ENCODE peak calls at places on chromosome 17, in five cellular contexts. T is endodermal cell, Z is fibroblast of mammary gland, O is heart right ventricle, P is neural progenitor cell. I is an unnamed sample.
A peak's percentile ranks its signal among the peaks of the same experiment; 100 is the strongest.

GRCh38 chr17:58005031-58005727 is 1.9 kb downstream of the SRSF1 start:
- DNase-seq in T (no peak), Z (no peak), O (no peak), P (no peak), I (no peak)

GRCh38 chr17:40122944-40123810 is 1.4 kb downstream of the MSL1 start:
- DNase-seq in T (peak; percentile 92), Z (no peak), O (peak; percentile 65), P (peak; percentile 89), I (no peak)

GRCh38 chr17:41987642-41988041 is 21.0 kb downstream of the CNP start:
- DNase-seq in T (no peak), Z (no peak), O (no peak), P (no peak), I (no peak)

GRCh38 chr17:74212262-74212912 is 984 bp upstream of the TTYH2 start:
- DNase-seq in T (peak; percentile 88), Z (peak; percentile 38), O (no peak), P (peak; percentile 34), I (no peak)

GRCh38 chr17:57445051-57445450 is 188.7 kb downstream of the MSI2 start:
- DNase-seq in T (no peak), Z (no peak), O (no peak), P (no peak), I (no peak)

GRCh38 chr17:80899402-80900268 is 92.0 kb upstream of the CHMP6 start:
- DNase-seq in T (peak; percentile 96), Z (peak; percentile 34), O (no peak), P (peak; percentile 51), I (no peak)

GRCh38 chr17:61875804-61876203 is 12.5 kb upstream of the BRIP1 start:
- DNase-seq in T (no peak), Z (no peak), O (no peak), P (no peak), I (no peak)

GRCh38 chr17:81387235-81388060 is 7.8 kb upstream of the BAHCC1 start:
- DNase-seq in T (peak; percentile 84), Z (peak; percentile 65), O (peak; percentile 84), P (peak; percentile 86), I (no peak)

GRCh38 chr17:70202840-70203239 is 33.5 kb downstream of the KCNJ2 start:
- DNase-seq in T (no peak), Z (no peak), O (no peak), P (no peak), I (no peak)

GRCh38 chr17:74354123-74354522 is 7.5 kb downstream of the BTBD17 start:
- DNase-seq in T (peak; percentile 98), Z (peak; percentile 11), O (no peak), P (peak; percentile 92), I (no peak)

GRCh38 chr17:19284005-19284959 is 47.1 kb downstream of the EPN2 start:
- DNase-seq in T (no peak), Z (no peak), O (no peak), P (no peak), I (no peak)

GRCh38 chr17:81486174-81486810 is 26.3 kb downstream of the ACTG1 start:
- DNase-seq in T (no peak), Z (no peak), O (no peak), P (no peak), I (no peak)

DNA sequence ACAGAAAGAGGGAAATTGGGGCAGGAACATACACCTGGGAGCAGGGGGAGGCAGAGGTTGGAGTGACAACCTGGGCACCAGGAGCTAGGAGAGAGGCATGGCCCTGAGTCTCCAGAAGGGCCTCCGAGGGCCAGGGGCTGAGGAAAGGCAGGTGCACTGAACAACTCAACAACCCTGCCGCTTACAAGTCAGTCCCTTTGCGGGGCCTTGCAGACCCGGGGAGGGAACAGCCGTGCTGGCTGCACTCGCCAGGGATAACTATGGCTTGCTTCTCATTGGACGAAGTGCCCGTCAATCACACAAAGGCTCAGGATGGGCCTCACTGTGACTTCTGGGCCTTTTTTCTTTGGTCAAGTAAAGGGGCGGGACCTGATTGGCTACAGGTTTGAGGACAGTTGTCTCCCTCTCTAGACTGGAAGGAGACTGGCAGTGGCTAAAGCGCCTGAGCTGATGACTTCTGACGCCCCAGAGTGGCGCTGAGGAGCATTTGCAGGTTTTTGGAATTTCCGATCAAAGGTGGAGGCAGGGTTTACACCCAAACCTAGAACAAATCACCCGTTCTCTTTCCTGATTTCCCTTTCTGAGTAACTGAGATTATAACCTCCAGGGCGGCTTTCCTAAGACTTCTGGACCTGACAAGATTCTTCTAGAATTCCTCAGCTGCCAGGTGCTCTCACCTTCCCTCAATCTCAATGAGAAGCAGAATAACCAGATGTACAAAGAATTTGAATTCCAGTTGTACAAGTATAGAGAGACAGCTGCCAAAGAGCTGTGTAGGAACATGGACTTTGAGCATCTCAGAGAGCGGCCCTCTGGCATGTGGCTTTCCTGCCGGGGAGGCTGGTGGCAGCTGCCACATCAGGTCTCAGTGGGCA is 27.6 kb upstream of the ST6GALNAC2 start:
- DNase-seq in T (peak; percentile 90), Z (no peak), O (no peak), P (peak; percentile 86), I (no peak)
- TF ChIP-seq CTCF in T (peak; percentile 20), Z (no peak), O (no peak), P (peak; percentile 35), I (no peak)

DNA sequence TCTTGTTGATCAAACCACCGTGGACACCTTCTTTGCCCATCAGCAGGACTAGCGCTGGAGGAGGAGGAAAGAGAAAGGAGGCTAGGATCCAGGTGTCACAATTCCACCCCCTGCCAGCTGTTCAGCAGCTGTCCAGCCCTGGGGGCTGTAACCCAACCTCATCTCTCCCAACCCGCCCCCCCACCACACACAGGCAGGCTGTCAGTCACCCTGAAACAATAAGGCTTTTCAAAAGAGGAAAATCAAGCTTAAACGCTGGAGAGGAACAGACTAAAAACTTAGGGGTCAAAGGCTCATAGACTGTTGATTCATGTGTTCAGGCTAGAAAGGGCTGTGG is 2.4 kb downstream of the PFN1 start:
- DNase-seq in T (no peak), Z (no peak), O (no peak), P (no peak), I (no peak)
- H3K4me3 ChIP-seq in T (peak overlapping the region; percentile 91), Z (peak overlapping the region; percentile 90), O (peak overlapping the region; percentile 98), P (no peak overlapping the region), I (no peak overlapping the region)

DNA sequence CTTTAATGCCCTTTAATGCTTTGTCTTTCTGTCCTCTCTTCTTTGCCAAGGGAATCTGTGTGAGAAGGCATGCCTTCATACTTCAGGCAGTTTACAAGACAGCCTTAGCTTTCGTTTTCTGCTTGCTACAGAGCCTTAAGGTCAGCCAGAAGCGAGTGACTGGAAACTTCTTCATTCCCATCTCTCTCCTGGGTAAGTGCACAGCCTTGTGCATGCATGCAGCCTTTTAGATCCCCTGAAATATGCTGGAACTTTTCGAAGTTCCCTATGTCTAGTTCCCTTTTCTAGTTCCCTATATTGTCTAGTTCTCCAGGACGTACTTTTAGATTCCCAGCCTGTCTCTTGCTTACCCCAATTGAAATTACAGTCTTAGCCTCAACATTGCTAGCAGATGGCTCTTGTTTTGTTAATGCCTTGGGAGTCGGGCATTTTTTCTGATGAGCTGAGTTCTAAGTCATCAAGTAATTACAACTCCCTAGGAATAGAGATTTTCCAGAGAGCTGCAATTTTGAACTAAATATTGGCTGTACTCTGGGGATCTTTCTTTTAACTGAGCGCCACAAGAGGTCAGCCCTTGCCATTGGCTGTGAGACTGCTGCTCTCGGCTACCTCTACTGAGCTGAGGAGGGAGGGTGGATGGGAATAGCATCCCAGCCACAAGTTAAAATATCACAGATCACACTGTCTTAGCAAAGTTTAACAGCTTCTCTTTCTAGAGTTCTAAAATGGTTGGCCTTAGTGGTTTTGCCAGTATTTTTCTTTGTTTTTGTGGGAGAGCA is 22.7 kb upstream of the PPM1D start:
- DNase-seq in T (peak; percentile 65), Z (peak; percentile 65), O (peak; percentile 43), P (no peak), I (peak; percentile 57)
- TF ChIP-seq CTCF in T (peak; percentile 30), Z (no peak), O (peak; percentile 25), P (no peak), I (peak; percentile 49)

GRCh38 chr17:78723001-78723796 is 58.9 kb downstream of the CYTH1 start:
- DNase-seq in T (peak; percentile 95), Z (no peak), O (peak; percentile 74), P (peak; percentile 86), I (peak; percentile 95)
- H3K4me3 ChIP-seq in T (peak overlapping the region; percentile 79), Z (no peak overlapping the region), O (peak overlapping the region; percentile 43), P (peak overlapping the region; percentile 49), I (peak overlapping the region; percentile 72)

GRCh38 chr17:47802341-47803022 is 19.1 kb downstream of the OSBPL7 start:
- DNase-seq in T (peak; percentile 92), Z (peak; percentile 54), O (no peak), P (peak; percentile 82), I (peak; percentile 51)
- TF ChIP-seq CTCF in T (peak; percentile 77), Z (peak; percentile 68), O (peak; percentile 47), P (peak; percentile 66), I (peak; percentile 61)

GRCh38 chr17:9023389-9024210 is 2.3 kb downstream of the NTN1 start:
- DNase-seq in T (peak; percentile 75), Z (no peak), O (no peak), P (peak; percentile 31), I (no peak)
- H3K4me3 ChIP-seq in T (peak overlapping the region; percentile 89), Z (no peak overlapping the region), O (peak overlapping the region; percentile 75), P (peak overlapping the region; percentile 74), I (peak overlapping the region; percentile 66)

GRCh38 chr17:59753522-59754467 is 46.3 kb downstream of the VMP1 start:
- DNase-seq in T (no peak), Z (peak; percentile 92), O (peak; percentile 43), P (peak; percentile 81), I (no peak)
- TF ChIP-seq CTCF in T (peak; percentile 88), Z (peak; percentile 77), O (peak; percentile 71), P (peak; percentile 82), I (peak; percentile 82)

DNA sequence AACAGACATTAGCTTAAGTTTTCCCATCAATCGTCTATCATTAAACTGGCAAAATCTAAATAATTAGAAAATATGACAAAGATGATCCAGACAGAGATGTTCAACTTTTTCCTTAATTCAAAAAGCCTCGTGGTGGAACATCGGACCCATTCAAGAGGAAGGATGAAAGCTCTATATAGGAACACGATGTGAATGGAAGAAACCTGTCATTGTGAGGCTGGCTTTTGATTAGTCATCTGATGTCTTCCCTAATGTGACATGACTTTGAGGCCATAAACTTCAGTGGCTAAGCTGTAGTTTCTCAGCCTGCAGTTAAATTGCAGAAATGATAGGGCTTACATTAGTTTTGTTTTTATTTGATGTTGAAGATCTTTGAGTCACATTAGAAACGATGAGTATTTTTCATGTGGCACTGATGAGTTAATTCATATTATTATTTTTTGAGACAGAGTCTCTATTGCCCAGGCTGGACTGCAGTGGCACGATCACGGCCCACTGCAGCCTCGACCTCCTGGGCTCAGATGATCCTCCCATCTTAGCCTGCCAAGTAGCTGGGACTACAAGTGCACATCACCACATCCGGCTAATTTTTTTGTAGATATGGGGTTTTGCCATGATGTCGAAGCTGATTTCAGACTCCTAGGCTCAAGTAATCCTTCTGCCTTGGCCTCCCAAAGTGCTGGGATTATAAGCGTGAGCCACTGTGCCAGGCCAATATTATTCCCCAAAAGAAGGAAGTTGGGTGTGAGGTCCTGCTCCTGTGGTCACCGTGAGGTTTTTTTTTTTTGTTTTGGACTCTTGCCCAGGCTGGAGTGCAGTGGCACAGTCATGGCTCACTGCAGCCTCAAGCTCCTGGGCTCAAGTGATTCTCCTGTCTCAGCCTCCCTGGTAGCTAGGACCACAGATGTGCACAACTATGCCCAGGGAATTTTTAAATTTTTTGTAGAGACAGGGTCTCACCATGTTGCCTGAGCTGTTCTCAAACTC is 1.3 kb downstream of the AMZ2 start:
- DNase-seq in T (no peak), Z (no peak), O (no peak), P (no peak), I (no peak)
- H3K4me3 ChIP-seq in T (peak overlapping the region; percentile 92), Z (peak overlapping the region; percentile 71), O (peak overlapping the region; percentile 80), P (peak overlapping the region; percentile 92), I (peak overlapping the region; percentile 83)